ENCODE peak calls at places on chromosome 1, in four cellular contexts. A is CD8-positive, alpha-beta T cell; O is endothelial cell; Q is cardiac fibroblast. J is an unnamed sample.

GRCh38 chr1:1510912-1511532 is 940 bp upstream of the ATAD3A start:
- DNase-seq in A (no peak), O (no peak), Q (peak), J (no peak)

GRCh38 chr1:24426738-24427468 is 11.3 kb downstream of the NIPAL3 start:
- DNase-seq in A (no peak), O (no peak), Q (no peak), J (no peak)

GRCh38 chr1:161131721-161132409 is 602 bp downstream of the DEDD start:
- DNase-seq in O (no peak), Q (peak), A (no peak), J (no peak)

GRCh38 chr1:75768021-75768420 is 18.0 kb upstream of the RABGGTB start:
- DNase-seq in Q (no peak), O (no peak), A (no peak), J (no peak)

GRCh38 chr1:31354266-31354665 is 18.6 kb downstream of the FABP3 start:
- DNase-seq in O (no peak), Q (peak), A (no peak), J (no peak)

GRCh38 chr1:165912638-165913037 is 85.2 kb downstream of the UCK2 start:
- DNase-seq in A (no peak), Q (no peak), O (no peak), J (no peak)

GRCh38 chr1:51237714-51238403 is 1.8 kb downstream of the RNF11 start:
- DNase-seq in Q (no peak), O (no peak), A (no peak), J (no peak)

GRCh38 chr1:58660105-58660504 is 39.8 kb downstream of the MYSM1 start:
- DNase-seq in O (no peak), Q (no peak), A (no peak), J (no peak)

GRCh38 chr1:226404063-226404903 is 3.6 kb downstream of the PARP1 start:
- DNase-seq in Q (peak), A (no peak), O (no peak), J (no peak)

GRCh38 chr1:155888481-155888880 is 22.7 kb downstream of the RIT1 start:
- DNase-seq in O (no peak), Q (no peak), A (no peak), J (no peak)

GRCh38 chr1:21573971-21574458 is 64.8 kb downstream of the ALPL start:
- DNase-seq in O (peak), Q (peak), A (no peak), J (no peak)

GRCh38 chr1:116375884-116376733 is 3.1 kb downstream of the ATP1A1 start:
- DNase-seq in Q (peak), A (peak), O (no peak), J (no peak)

GRCh38 chr1:24364975-24365678 is 46.0 kb downstream of the GRHL3 start:
- DNase-seq in A (no peak), O (no peak), Q (peak), J (no peak)

GRCh38 chr1:237386362-237387143 is 344.6 kb downstream of the RYR2 start:
- DNase-seq in A (no peak), O (no peak), Q (peak), J (peak)

GRCh38 chr1:216944864-216945505 is 221.8 kb upstream of the ESRRG start:
- DNase-seq in Q (no peak), A (no peak), O (no peak), J (no peak)

GRCh38 chr1:166170075-166170474 is 3.3 kb upstream of the FAM78B start:
- DNase-seq in A (no peak), O (no peak), Q (no peak), J (no peak)

GRCh38 chr1:58764294-58764978 is 19.4 kb downstream of the JUN start:
- DNase-seq in O (no peak), A (no peak), Q (peak), J (no peak)

GRCh38 chr1:200912737-200913407 is 18.2 kb downstream of the INAVA start:
- DNase-seq in O (no peak), A (no peak), Q (no peak), J (no peak)

GRCh38 chr1:55519937-55520683 is 304.9 kb upstream of the USP24 start:
- DNase-seq in A (no peak), O (no peak), Q (no peak), J (no peak)

GRCh38 chr1:203316626-203317093 is 11.3 kb downstream of the BTG2 start:
- DNase-seq in A (no peak), Q (peak), O (no peak), J (no peak)

GRCh38 chr1:201883786-201884185 is 4.9 kb upstream of the SHISA4 start:
- DNase-seq in O (no peak), A (no peak), Q (peak), J (no peak)

GRCh38 chr1:109040627-109041613 is 982 bp downstream of the WDR47 start:
- DNase-seq in O (peak), Q (peak), A (peak), J (no peak)

GRCh38 chr1:21764615-21765423 is 18.1 kb downstream of the USP48 start:
- DNase-seq in A (no peak), Q (peak), O (no peak), J (no peak)

GRCh38 chr1:156709743-156710489 is 4.5 kb upstream of the CRABP2 start:
- DNase-seq in Q (peak), A (no peak), O (no peak), J (no peak)

GRCh38 chr1:1118893-1119220 is 3.0 kb upstream of the C1orf159 start:
- DNase-seq in Q (no peak), O (no peak), A (no peak), J (no peak)

GRCh38 chr1:74012583-74012982 is 185.4 kb downstream of the LRRIQ3 start:
- DNase-seq in A (no peak), O (no peak), Q (no peak), J (no peak)

GRCh38 chr1:212816567-212817278 is 25.0 kb downstream of the TATDN3 start:
- DNase-seq in O (no peak), Q (no peak), A (no peak), J (no peak)

GRCh38 chr1:109312246-109312645 is 5.4 kb upstream of the MYBPHL start:
- DNase-seq in O (no peak), A (no peak), Q (no peak), J (no peak)

GRCh38 chr1:1210726-1211540 is 3.0 kb downstream of the TNFRSF4 start:
- DNase-seq in A (no peak), Q (no peak), O (peak), J (no peak)

GRCh38 chr1:51897699-51898031 is 19.1 kb upstream of the NRDC start:
- DNase-seq in Q (peak), O (no peak), A (no peak), J (no peak)

GRCh38 chr1:179865377-179865776 is 12.2 kb downstream of the TOR1AIP2 start:
- DNase-seq in Q (no peak), A (no peak), O (no peak), J (no peak)

GRCh38 chr1:164787834-164788231 is 228.8 kb downstream of the PBX1 start:
- DNase-seq in O (no peak), Q (no peak), A (no peak), J (no peak)

GRCh38 chr1:17010601-17011438 is 908 bp downstream of the ATP13A2 start:
- DNase-seq in O (peak), A (no peak), Q (peak), J (no peak)

GRCh38 chr1:31182352-31182751 is 57.3 kb downstream of the NKAIN1 start:
- DNase-seq in Q (peak), O (peak), A (peak), J (no peak)

GRCh38 chr1:31976401-31976800 is 37.3 kb upstream of the KHDRBS1 start:
- DNase-seq in O (no peak), Q (no peak), A (no peak), J (no peak)

GRCh38 chr1:211488641-211489040 is 3.3 kb downstream of the RD3 start:
- DNase-seq in O (no peak), A (no peak), Q (no peak), J (no peak)

DNA sequence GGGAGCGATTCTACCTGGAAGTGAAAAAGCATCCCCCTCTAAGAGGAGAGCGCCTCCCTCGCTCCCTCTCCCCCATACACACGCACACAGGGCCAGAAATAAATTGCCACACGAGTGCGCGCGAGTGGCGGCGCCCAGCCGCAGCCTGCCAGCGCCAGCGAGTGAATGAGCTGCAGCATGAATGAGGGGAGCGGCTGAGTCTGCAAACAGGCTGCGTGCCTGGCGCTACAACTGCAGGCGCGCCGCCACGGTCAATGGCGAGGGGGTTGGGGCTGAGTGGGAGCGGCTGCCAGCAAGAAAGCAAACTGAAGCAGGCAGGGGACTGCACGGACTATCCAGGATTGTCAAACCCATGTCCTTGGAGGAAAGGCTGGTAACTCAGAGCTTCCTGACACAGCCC is 2.2 kb downstream of the CAMK1G start:
- DNase-seq in A (no peak), Q (peak), O (peak), J (no peak)
- TF ChIP-seq CTCF in A (no peak), Q (no peak), O (no peak), J (no peak)

GRCh38 chr1:193338194-193338593 is 151.8 kb upstream of the B3GALT2 start:
- DNase-seq in A (no peak), O (no peak), Q (peak), J (no peak)
- TF ChIP-seq CTCF in A (no peak), O (no peak), Q (peak), J (peak)

GRCh38 chr1:77469311-77469710 is 187.5 kb downstream of the AK5 start:
- DNase-seq in O (no peak), A (no peak), Q (peak), J (no peak)
- TF ChIP-seq CTCF in O (no peak), A (no peak), Q (no peak), J (no peak)

DNA sequence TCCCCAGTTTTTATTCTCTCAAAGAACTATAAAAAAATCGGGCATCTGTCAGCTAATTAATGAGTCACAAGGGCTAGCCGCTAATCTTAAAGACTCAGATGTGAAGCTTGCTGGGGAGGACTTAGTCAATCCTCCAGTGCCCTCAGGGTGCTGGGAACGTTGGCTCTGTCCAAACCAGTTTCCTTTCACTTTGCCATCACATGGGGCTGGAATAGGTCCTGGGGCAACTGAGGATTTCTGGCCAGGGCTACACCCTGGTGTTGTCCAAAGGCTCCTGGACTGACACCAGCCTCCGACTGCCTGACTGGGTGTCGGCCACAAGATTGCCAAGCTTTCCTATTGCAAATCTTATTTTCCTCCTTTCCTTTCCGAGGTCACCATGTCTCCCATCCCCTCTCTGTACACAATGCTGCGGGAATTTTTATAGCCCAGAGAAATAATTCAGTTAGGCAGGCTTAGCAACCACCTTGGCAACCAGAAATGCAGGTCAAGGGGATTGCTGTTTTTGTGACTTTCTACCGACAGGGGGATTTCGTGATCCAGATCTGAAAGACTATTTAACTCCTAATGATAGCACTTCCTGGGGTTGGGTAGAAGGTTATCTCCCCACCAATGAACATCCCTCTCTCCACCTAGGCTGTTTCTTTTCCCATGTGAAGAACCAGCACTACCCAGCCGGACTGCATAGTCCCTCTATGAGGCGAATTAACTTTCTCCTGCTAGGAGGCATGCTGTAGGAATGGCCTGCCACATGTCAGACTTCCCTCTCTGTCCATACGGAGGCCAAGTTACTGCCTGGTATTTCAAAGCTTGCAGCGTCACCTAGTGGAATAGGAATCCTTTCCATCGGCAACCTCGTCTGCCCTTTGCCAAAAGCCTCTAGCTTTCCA is 29.9 kb upstream of the CTBS start:
- DNase-seq in A (no peak), O (no peak), Q (peak), J (no peak)
- TF ChIP-seq CTCF in A (no peak), O (no peak), Q (peak), J (peak)

DNA sequence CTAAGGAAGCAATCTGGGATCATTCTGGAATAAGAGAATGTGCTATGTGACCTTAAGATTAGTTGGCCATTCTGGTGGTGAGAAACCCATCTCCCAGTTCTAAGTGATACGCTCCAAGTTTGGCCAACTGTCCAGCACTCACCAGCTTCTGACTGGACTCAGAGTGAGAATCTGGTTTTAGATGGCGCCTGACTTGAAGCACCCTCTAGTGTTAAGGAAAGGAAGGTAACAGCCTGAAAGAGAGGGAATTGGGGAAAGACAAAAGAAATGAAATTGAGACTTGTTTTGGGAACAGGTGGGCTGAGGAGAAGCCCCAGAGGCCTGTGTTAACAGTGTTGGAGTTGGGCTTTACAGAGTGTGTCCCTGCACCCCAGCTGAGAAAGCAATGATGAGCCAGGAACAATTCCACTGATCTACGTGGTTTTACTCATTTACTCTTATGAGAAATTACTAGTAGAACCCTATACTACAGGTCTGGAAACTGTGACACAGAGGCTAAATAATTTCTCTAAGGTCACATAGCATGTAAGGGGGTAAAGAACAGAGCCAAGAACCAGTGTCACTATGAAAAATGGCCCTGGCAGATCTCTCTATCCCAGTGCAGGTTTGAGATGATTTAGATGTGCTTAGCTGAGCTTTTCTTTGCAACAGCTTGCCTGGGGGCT is 9.3 kb upstream of the FCAMR start:
- DNase-seq in Q (peak), O (peak), A (no peak), J (no peak)
- TF ChIP-seq CTCF in Q (peak), O (no peak), A (no peak), J (peak)

GRCh38 chr1:246532519-246532918 is 25.4 kb upstream of the SMYD3 start:
- DNase-seq in O (no peak), A (no peak), Q (no peak), J (no peak)
- TF ChIP-seq CTCF in O (no peak), A (no peak), Q (peak), J (peak)

DNA sequence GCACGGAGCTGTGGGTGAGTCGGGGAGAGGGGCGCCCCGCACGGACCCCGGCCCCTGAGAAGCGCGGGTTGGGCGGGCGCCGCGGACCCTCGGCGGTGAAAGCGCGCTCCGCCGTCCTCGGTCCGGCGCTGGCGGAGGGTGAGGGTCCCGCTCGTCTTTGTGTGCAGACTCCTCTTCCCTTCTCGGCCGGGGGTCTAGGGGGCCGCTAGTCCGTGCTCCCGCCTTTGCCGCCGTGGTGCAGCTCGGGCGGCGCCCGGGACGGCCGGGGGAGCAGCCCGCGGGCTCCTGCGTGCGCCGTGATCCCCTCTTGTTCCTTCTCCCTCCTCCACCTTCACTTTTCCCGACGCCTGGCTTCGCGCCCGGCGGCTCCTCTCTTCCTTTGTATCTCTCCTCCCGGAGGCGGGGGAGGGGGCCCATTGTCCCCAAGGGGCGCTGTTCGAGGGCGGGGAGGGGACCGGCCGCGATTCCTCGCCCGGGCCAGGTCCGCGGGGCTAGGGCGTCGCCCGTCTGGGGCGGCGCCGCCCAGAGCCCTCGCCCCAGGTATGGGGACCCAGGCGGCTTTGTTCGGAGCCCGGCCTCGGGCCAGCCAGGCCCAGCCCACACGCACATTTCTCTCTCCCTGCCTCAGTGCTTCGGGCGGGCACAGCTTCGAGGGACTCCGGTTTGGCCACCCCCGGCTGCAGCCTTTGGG is 519 bp downstream of the FNBP1L start:
- DNase-seq in O (peak), Q (peak), A (no peak), J (peak)
- TF ChIP-seq CTCF in O (no peak), Q (no peak), A (no peak), J (no peak)

GRCh38 chr1:172638885-172639831 is 19.7 kb upstream of the FASLG start:
- DNase-seq in Q (peak), O (no peak), A (peak), J (no peak)
- TF ChIP-seq CTCF in Q (no peak), O (no peak), A (no peak), J (no peak)

DNA sequence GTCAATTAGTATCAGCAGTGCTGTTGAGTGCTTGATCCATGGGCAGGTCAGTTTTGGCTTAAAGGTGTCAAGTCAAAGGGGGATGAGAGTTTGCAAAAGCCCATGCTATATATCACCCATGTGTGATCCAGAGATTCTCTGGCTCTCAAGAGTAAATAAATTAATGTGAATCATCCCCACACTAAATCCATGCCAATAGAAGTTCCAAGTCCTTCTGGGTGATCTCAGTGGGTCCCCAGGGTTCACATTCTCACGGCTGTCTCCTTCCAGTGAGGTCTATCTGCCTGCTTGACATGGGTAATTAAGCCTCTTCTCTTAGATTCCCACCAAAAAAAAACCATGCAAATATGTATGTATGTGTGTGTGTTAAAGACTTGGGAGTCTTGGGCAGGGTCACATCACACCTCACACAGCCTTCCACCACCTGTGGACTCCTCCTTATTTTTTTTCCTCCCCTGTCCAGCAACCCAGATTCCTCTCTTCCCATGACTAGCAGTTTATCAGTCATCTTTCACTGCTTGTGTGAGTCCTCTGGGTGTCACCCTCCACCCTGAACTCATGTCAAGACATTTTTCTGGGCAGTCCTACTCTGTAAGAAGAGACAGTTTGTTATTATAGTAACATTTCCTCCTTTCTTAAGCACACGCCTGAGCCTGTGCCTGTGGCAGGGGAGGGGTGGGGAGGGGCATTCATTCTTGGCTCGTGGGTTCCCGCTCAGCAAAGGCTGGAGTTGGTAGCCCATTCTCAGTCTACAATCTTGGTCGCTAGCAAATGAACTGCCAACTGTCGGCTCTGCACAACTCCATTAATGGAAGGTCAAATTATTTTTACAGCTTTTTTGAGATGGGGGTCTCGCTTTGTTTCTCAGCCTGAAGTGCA is 14.3 kb upstream of the S100A11 start:
- DNase-seq in Q (peak), O (no peak), A (no peak), J (no peak)
- TF ChIP-seq CTCF in Q (no peak), O (no peak), A (no peak), J (no peak)

J was measured in D721Med.